ENCODE peak calls at places on chromosomes 4 and X, in six cellular contexts. One of them, this sample, is unnamed. For H3K4me1, the result is how much of the 10 kb centered on the place peaks cover.

GRCh38 chrX:17788439-17788838 is 51.1 kb downstream of the SCML1 start:
- DNase-seq in esophagus muscularis mucosa: no peak
- DNase-seq in heart left ventricle: no peak
- DNase-seq in thyroid gland: peak
- DNase-seq in right lobe of liver: no peak
- DNase-seq in body of pancreas: peak
- DNase-seq in this sample: peak

GRCh38 chrX:15566244-15566643 is 34.5 kb downstream of the ACE2 start:
- DNase-seq in esophagus muscularis mucosa: no peak
- DNase-seq in heart left ventricle: no peak
- DNase-seq in thyroid gland: no peak
- DNase-seq in right lobe of liver: no peak
- DNase-seq in body of pancreas: no peak
- DNase-seq in this sample: no peak

GRCh38 chr4:38568768-38569167 is 95.2 kb upstream of the KLF3 start:
- DNase-seq in esophagus muscularis mucosa: no peak
- DNase-seq in heart left ventricle: no peak
- DNase-seq in thyroid gland: no peak
- DNase-seq in right lobe of liver: no peak
- DNase-seq in body of pancreas: no peak
- DNase-seq in this sample: no peak

GRCh38 chrX:258291-259040 is 22.7 kb upstream of the PLCXD1 start:
- DNase-seq in esophagus muscularis mucosa: no peak
- DNase-seq in heart left ventricle: no peak
- DNase-seq in thyroid gland: no peak
- DNase-seq in right lobe of liver: no peak
- DNase-seq in body of pancreas: no peak
- DNase-seq in this sample: no peak

GRCh38 chr4:90159193-90159592 is 32.0 kb downstream of the CCSER1 start:
- DNase-seq in esophagus muscularis mucosa: no peak
- DNase-seq in heart left ventricle: no peak
- DNase-seq in thyroid gland: no peak
- DNase-seq in right lobe of liver: no peak
- DNase-seq in body of pancreas: no peak
- DNase-seq in this sample: no peak

GRCh38 chr4:94889961-94890360 is 132.2 kb downstream of the BMPR1B start:
- DNase-seq in esophagus muscularis mucosa: no peak
- DNase-seq in heart left ventricle: no peak
- DNase-seq in thyroid gland: no peak
- DNase-seq in right lobe of liver: no peak
- DNase-seq in body of pancreas: no peak
- DNase-seq in this sample: no peak

GRCh38 chr4:109701566-109702399 is 1.5 kb downstream of the CASP6 start:
- DNase-seq in esophagus muscularis mucosa: no peak
- DNase-seq in heart left ventricle: no peak
- DNase-seq in thyroid gland: peak
- DNase-seq in right lobe of liver: no peak
- DNase-seq in body of pancreas: no peak
- DNase-seq in this sample: no peak

GRCh38 chr4:120055167-120055566 is 11.5 kb downstream of the MAD2L1 start:
- DNase-seq in esophagus muscularis mucosa: no peak
- DNase-seq in heart left ventricle: no peak
- DNase-seq in thyroid gland: no peak
- DNase-seq in right lobe of liver: no peak
- DNase-seq in body of pancreas: no peak
- DNase-seq in this sample: no peak

GRCh38 chrX:149937881-149938426 is 337 bp downstream of the EOLA2 start:
- DNase-seq in esophagus muscularis mucosa: no peak
- DNase-seq in heart left ventricle: no peak
- DNase-seq in thyroid gland: peak
- DNase-seq in right lobe of liver: peak
- DNase-seq in body of pancreas: peak
- DNase-seq in this sample: no peak

GRCh38 chrX:145735036-145735435 is 82.6 kb upstream of the SLITRK2 start:
- DNase-seq in esophagus muscularis mucosa: no peak
- DNase-seq in heart left ventricle: no peak
- DNase-seq in thyroid gland: no peak
- DNase-seq in right lobe of liver: no peak
- DNase-seq in body of pancreas: no peak
- DNase-seq in this sample: no peak

GRCh38 chr4:124409044-124409443 is 303.5 kb downstream of the ANKRD50 start:
- DNase-seq in esophagus muscularis mucosa: no peak
- DNase-seq in heart left ventricle: no peak
- DNase-seq in thyroid gland: no peak
- DNase-seq in right lobe of liver: no peak
- DNase-seq in body of pancreas: no peak
- DNase-seq in this sample: no peak

GRCh38 chrX:44580466-44580865 is 37.8 kb upstream of the FUNDC1 start:
- DNase-seq in esophagus muscularis mucosa: no peak
- DNase-seq in heart left ventricle: no peak
- DNase-seq in thyroid gland: no peak
- DNase-seq in right lobe of liver: no peak
- DNase-seq in body of pancreas: no peak
- DNase-seq in this sample: no peak

GRCh38 chr4:105858466-105859040 is 36.7 kb upstream of the NPNT start:
- DNase-seq in esophagus muscularis mucosa: no peak
- DNase-seq in heart left ventricle: no peak
- DNase-seq in thyroid gland: no peak
- DNase-seq in right lobe of liver: no peak
- DNase-seq in body of pancreas: no peak
- DNase-seq in this sample: no peak

GRCh38 chr4:42637861-42638260 is 19.0 kb downstream of the ATP8A1 start:
- DNase-seq in esophagus muscularis mucosa: no peak
- DNase-seq in heart left ventricle: no peak
- DNase-seq in thyroid gland: no peak
- DNase-seq in right lobe of liver: no peak
- DNase-seq in body of pancreas: no peak
- DNase-seq in this sample: no peak

GRCh38 chr4:10639100-10639499 is 45.5 kb downstream of the CLNK start:
- DNase-seq in esophagus muscularis mucosa: no peak
- DNase-seq in heart left ventricle: no peak
- DNase-seq in thyroid gland: no peak
- DNase-seq in right lobe of liver: no peak
- DNase-seq in body of pancreas: no peak
- DNase-seq in this sample: no peak

GRCh38 chrX:44451056-44451455 is 91.6 kb downstream of the FUNDC1 start:
- DNase-seq in esophagus muscularis mucosa: no peak
- DNase-seq in heart left ventricle: no peak
- DNase-seq in thyroid gland: no peak
- DNase-seq in right lobe of liver: no peak
- DNase-seq in body of pancreas: no peak
- DNase-seq in this sample: no peak

GRCh38 chrX:10015711-10016515 is 48.8 kb downstream of the CLDN34 start:
- DNase-seq in esophagus muscularis mucosa: no peak
- DNase-seq in heart left ventricle: peak
- DNase-seq in thyroid gland: peak
- DNase-seq in right lobe of liver: peak
- DNase-seq in body of pancreas: peak
- DNase-seq in this sample: no peak

GRCh38 chrX:134764202-134764785 is 106.0 kb upstream of the PLAC1 start:
- DNase-seq in esophagus muscularis mucosa: no peak
- DNase-seq in heart left ventricle: no peak
- DNase-seq in thyroid gland: no peak
- DNase-seq in right lobe of liver: no peak
- DNase-seq in body of pancreas: no peak
- DNase-seq in this sample: no peak

GRCh38 chr4:42458686-42459085 is 61.4 kb downstream of the SHISA3 start:
- DNase-seq in esophagus muscularis mucosa: no peak
- DNase-seq in heart left ventricle: no peak
- DNase-seq in thyroid gland: no peak
- DNase-seq in right lobe of liver: no peak
- DNase-seq in body of pancreas: no peak
- DNase-seq in this sample: no peak

GRCh38 chr4:161949941-161950725 is 213.7 kb downstream of the FSTL5 start:
- DNase-seq in esophagus muscularis mucosa: no peak
- DNase-seq in heart left ventricle: no peak
- DNase-seq in thyroid gland: no peak
- DNase-seq in right lobe of liver: no peak
- DNase-seq in body of pancreas: no peak
- DNase-seq in this sample: no peak

GRCh38 chrX:147916375-147916968 is 4.8 kb downstream of the FMR1 start:
- DNase-seq in esophagus muscularis mucosa: no peak
- DNase-seq in heart left ventricle: no peak
- DNase-seq in thyroid gland: no peak
- DNase-seq in right lobe of liver: no peak
- DNase-seq in body of pancreas: no peak
- DNase-seq in this sample: no peak

GRCh38 chr4:171981185-171981584 is 168.0 kb downstream of the GALNTL6 start:
- DNase-seq in esophagus muscularis mucosa: no peak
- DNase-seq in heart left ventricle: no peak
- DNase-seq in thyroid gland: no peak
- DNase-seq in right lobe of liver: no peak
- DNase-seq in body of pancreas: no peak
- DNase-seq in this sample: no peak

GRCh38 chr4:18366762-18367358 is 345.3 kb upstream of the LCORL start:
- DNase-seq in esophagus muscularis mucosa: no peak
- DNase-seq in heart left ventricle: no peak
- DNase-seq in thyroid gland: no peak
- DNase-seq in right lobe of liver: no peak
- DNase-seq in body of pancreas: no peak
- DNase-seq in this sample: no peak

GRCh38 chr4:99915449-99915848 is 21.2 kb upstream of the LAMTOR3 start:
- DNase-seq in esophagus muscularis mucosa: no peak
- DNase-seq in heart left ventricle: no peak
- DNase-seq in thyroid gland: no peak
- DNase-seq in right lobe of liver: no peak
- DNase-seq in body of pancreas: no peak
- DNase-seq in this sample: no peak

DNA sequence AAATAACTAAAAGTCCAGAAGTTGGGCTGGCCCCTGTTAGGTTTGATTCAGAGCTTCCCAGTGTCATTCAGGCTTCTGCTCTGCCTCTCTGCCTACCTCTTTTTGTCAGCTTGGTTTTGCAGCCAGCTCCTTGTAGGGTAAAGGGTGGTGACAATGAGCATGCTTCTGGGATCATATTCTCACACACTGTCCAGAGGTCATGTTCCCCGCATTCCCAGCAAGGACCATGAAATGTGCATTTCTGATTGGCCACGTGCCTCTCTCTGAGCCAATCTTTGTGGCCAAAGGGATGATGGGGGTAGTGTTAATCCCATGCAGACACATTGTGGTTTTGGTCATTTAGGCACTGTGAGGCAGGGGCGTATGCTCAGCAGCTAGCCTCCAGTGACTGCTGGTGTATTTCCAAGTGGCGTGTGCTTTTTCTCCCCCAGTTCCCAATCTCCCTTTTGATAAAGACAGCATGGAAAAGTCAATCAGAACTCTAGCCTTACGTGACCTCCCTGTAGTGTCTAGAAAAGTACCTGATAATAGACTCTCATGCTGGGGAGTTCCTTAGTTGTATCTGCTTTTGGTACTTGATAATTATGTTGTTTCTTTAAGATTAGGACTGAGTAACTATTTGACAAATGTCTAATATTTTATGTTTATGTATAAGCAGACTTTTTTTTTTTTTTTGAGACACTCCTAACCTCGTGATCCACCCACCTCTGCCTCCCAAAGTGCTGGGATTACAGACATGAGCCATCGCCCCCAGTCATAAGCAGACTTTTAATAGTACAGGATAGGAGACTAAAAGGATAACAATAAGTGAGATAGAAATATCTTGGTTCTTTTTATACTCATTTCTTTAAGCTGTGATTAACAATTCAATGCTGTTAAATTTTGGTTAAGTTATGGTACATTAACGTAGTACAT is 57.8 kb downstream of the KIAA0232 start:
- DNase-seq in esophagus muscularis mucosa: no peak
- DNase-seq in heart left ventricle: no peak
- DNase-seq in thyroid gland: no peak
- DNase-seq in right lobe of liver: no peak
- DNase-seq in body of pancreas: no peak
- DNase-seq in this sample: peak
- H3K4me3 ChIP-seq in esophagus muscularis mucosa: no peak
- H3K4me3 ChIP-seq in heart left ventricle: no peak
- H3K4me3 ChIP-seq in thyroid gland: no peak
- H3K4me3 ChIP-seq in right lobe of liver: no peak
- H3K4me3 ChIP-seq in body of pancreas: no peak
- H3K4me3 ChIP-seq in this sample: no peak

GRCh38 chrX:12956704-12957541 is 18.0 kb upstream of the TMSB4X start:
- DNase-seq in esophagus muscularis mucosa: no peak
- DNase-seq in heart left ventricle: no peak
- DNase-seq in thyroid gland: no peak
- DNase-seq in right lobe of liver: no peak
- DNase-seq in body of pancreas: no peak
- DNase-seq in this sample: no peak
- TF ChIP-seq POLR2A in esophagus muscularis mucosa: no peak
- TF ChIP-seq POLR2A in heart left ventricle: no peak
- TF ChIP-seq POLR2A in thyroid gland: no peak
- TF ChIP-seq POLR2A in right lobe of liver: no peak
- TF ChIP-seq POLR2A in body of pancreas: no peak
- TF ChIP-seq POLR2A in this sample: no peak

DNA sequence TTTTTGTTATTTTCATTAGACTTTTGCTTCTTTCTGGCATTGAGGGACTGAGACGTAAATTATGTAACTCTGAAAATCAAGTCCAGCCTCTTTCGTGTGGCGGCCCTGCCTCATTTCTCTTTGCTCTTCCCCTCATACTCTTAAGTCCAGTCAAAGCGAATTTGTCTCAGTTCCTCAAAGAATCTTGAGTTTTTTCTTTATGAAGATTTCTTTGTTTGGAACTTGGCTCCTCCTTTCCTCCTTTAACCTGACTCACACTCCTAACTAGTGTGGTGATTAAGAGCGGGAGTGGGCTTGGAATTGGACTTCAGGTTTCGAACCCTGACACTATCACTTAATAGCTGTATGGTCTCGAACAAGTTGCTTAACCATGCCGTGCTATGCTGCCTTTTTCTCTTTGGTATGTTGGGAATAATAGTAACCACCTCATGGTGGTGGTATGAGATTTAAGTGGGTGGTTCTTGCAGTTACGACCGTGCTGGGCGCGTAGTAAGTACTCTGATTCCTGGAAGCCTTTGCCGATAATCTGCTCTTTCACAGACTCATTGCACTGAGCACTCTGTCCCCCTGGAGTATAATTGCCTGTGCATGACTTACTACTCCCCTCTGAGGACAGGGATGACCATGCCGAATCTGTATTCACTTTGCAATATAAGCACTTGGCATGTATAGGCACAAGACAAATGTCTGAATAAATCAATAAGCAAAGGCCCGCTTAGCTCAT is 19.1 kb downstream of the FNIP2 start:
- DNase-seq in esophagus muscularis mucosa: no peak
- DNase-seq in heart left ventricle: no peak
- DNase-seq in thyroid gland: no peak
- DNase-seq in right lobe of liver: no peak
- DNase-seq in body of pancreas: no peak
- DNase-seq in this sample: no peak
- H3K4me1 ChIP-seq in esophagus muscularis mucosa: half or more
- H3K4me1 ChIP-seq in heart left ventricle: under half
- H3K4me1 ChIP-seq in thyroid gland: under half
- H3K4me1 ChIP-seq in right lobe of liver: under half
- H3K4me1 ChIP-seq in body of pancreas: under half
- H3K4me1 ChIP-seq in this sample: under half

DNA sequence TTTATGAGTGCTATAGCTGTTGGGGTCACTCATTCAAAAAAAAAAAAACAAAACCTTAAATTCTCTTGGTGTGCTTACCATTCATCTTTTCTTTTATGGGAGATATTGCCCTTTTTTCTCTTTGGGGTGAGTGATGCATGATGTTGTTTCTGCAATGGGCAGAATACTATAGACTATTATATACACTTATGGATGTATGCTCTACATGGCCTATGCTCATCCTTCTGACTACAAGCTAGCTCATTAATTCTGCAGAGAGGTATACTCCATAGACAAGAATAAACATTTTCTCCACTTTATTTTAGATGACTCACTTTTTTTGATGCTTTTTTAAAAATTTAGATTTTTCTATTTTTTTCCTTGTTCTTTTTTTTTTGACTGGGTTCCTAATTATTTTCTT is 160.3 kb upstream of the ANK2 start:
- DNase-seq in esophagus muscularis mucosa: no peak
- DNase-seq in heart left ventricle: no peak
- DNase-seq in thyroid gland: no peak
- DNase-seq in right lobe of liver: no peak
- DNase-seq in body of pancreas: no peak
- DNase-seq in this sample: no peak
- H3K4me3 ChIP-seq in esophagus muscularis mucosa: peak
- H3K4me3 ChIP-seq in heart left ventricle: peak
- H3K4me3 ChIP-seq in thyroid gland: no peak
- H3K4me3 ChIP-seq in right lobe of liver: no peak
- H3K4me3 ChIP-seq in body of pancreas: no peak
- H3K4me3 ChIP-seq in this sample: peak

This sample was measured in testis.